ENCODE peak calls at places on chromosomes 16 and 17, in six cellular contexts. M is PC-3, L is neural progenitor cell, S is IMR-90, F is OCI-LY7, Q is endothelial cell of umbilical vein. X is an unnamed sample.

GRCh38 chr16:87344931-87345631 is 27.9 kb upstream of the C16orf95 start:
- DNase-seq in Q (no peak), F (no peak), S (no peak), M (no peak), L (no peak), X (no peak)

GRCh38 chr17:4586043-4586442 is 1.7 kb downstream of the SMTNL2 start:
- DNase-seq in S (no peak), L (no peak), Q (no peak), M (no peak), F (no peak), X (no peak)

GRCh38 chr16:1009358-1010150 is 28.0 kb downstream of the SOX8 start:
- DNase-seq in S (no peak), Q (no peak), F (no peak), L (no peak), M (no peak), X (no peak)

GRCh38 chr17:59311051-59311468 is 20.4 kb upstream of the YPEL2 start:
- DNase-seq in Q (peak), M (peak), L (peak), F (peak), S (peak), X (peak)

GRCh38 chr16:11405331-11406176 is 60.3 kb downstream of the RMI2 start:
- DNase-seq in F (peak), M (peak), Q (peak), L (peak), S (peak), X (peak)

GRCh38 chr17:78823282-78824046 is 17.1 kb downstream of the USP36 start:
- DNase-seq in Q (no peak), L (peak), S (no peak), M (no peak), F (no peak), X (no peak)

GRCh38 chr16:61871837-61872777 is 164.1 kb downstream of the CDH8 start:
- DNase-seq in M (no peak), L (peak), S (no peak), F (no peak), Q (no peak), X (no peak)

GRCh38 chr17:68198931-68199836 is 48.7 kb upstream of the AMZ2 start:
- DNase-seq in L (peak), F (no peak), S (no peak), Q (no peak), M (peak), X (no peak)

GRCh38 chr16:88539652-88540345 is 30.4 kb upstream of the ZC3H18 start:
- DNase-seq in F (no peak), L (no peak), Q (no peak), M (no peak), S (no peak), X (no peak)

GRCh38 chr17:40963838-40964237 is 2.9 kb downstream of the KRT39 start:
- DNase-seq in L (no peak), Q (peak), F (peak), S (no peak), M (peak), X (no peak)

GRCh38 chr16:50853329-50853728 is 111.4 kb downstream of the CYLD start:
- DNase-seq in Q (no peak), M (no peak), L (no peak), F (no peak), S (no peak), X (no peak)

GRCh38 chr16:76293980-76294690 is 16.9 kb downstream of the CNTNAP4 start:
- DNase-seq in L (no peak), F (no peak), M (no peak), Q (no peak), S (no peak), X (no peak)

GRCh38 chr17:4604111-4604644 is 19.8 kb downstream of the SMTNL2 start:
- DNase-seq in L (no peak), F (no peak), S (peak), Q (no peak), M (no peak), X (no peak)

GRCh38 chr17:30095507-30096244 is 20.9 kb upstream of the NSRP1 start:
- DNase-seq in S (peak), L (peak), F (peak), Q (peak), M (peak), X (peak)

GRCh38 chr17:63387941-63388340 is 58.2 kb downstream of the CYB561 start:
- DNase-seq in S (no peak), F (no peak), M (no peak), L (no peak), Q (peak), X (no peak)

GRCh38 chr16:53482123-53482522 is 20.9 kb downstream of the AKTIP start:
- DNase-seq in L (no peak), M (no peak), Q (peak), F (no peak), S (peak), X (no peak)

GRCh38 chr17:73390221-73390620 is 78.4 kb upstream of the CDC42EP4 start:
- DNase-seq in M (no peak), F (no peak), L (no peak), Q (no peak), S (no peak), X (no peak)

GRCh38 chr17:74565116-74565515 is 2.2 kb downstream of the CD300H start:
- DNase-seq in F (no peak), M (peak), L (no peak), S (no peak), Q (no peak), X (no peak)

GRCh38 chr16:28977703-28978641 is 3.4 kb downstream of the SPNS1 start:
- DNase-seq in F (peak), L (peak), S (no peak), Q (no peak), M (peak), X (no peak)

GRCh38 chr17:17411692-17412091 is 65.1 kb upstream of the MED9 start:
- DNase-seq in M (peak), F (no peak), Q (no peak), S (no peak), L (no peak), X (no peak)

GRCh38 chr17:9900019-9900594 is 5.0 kb downstream of the RCVRN start:
- DNase-seq in S (no peak), F (no peak), Q (no peak), L (no peak), M (no peak), X (no peak)

DNA sequence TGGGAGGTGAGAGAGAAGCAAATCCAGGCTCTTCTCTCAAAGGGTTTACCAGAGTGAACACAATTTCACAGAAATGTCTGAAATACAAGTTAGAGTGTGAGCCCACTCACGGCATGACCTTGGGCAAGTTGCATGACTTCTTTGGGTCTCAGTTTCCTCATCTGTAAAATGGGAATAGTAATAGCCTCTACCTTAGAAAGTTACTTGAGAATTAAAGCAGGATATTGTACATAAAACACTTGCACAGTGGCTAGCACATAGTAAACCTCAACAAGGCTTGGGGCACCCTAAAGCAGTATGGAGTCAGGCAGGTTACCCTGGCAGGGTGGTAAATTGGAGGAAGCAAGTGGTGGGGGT is 13.2 kb upstream of the RNF222 start:
- DNase-seq in M (no peak), L (no peak), Q (no peak), S (no peak), F (no peak), X (no peak)
- H2AFZ ChIP-seq in M (no peak), L (no peak), Q (no peak), S (no peak), F (no peak), X (no peak)

DNA sequence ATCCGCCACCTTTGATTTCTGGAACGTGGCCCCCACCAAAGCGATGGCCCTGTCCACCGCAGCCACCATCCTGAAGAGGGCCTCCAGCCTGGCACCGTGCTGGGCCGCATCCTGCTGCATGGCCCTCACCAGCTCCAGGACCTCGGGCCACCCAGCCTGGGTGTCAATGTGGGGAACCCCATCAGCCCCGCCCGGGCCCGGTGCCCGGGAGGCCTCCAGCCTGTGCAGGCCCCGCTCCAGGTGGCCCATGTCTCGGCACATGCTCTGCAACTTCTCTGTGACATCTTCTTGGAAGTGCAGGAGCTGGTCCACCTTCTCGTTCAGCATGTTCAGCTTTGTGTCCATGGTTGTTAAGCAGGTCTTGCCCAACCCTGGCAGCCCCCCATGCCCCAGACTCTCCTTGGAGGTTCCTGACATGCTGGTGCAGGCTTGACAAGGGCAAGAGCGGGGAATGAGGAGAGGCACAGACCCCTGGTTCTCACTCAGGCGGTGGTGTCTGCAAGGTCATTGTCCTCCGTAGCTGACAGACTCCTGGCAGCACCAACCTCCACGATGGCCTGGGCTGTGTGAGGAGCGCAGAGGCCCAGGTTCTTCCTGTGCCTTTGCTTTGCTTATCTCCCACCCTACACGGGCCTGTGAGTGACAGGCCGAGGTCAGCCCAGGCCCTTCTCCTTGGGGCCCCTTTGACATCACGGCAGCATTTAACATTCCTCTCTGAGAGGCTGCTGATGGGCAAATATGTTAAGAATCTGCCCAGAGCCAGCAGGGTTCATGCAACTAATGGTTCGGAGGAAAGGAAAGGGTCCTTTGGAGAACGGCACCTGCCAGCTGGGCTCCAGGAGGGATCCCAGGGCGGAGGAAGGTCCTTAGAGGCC is at the start of gene MYLK3:
- DNase-seq in S (no peak), L (peak), F (no peak), Q (no peak), M (no peak), X (no peak)
- H2AFZ ChIP-seq in S (peak), L (no peak), F (peak), Q (no peak), M (no peak), X (no peak)

GRCh38 chr16:86211800-86212199 is 298.5 kb upstream of the FOXF1 start:
- DNase-seq in M (no peak), Q (no peak), L (no peak), F (peak), S (no peak), X (peak)
- H2AFZ ChIP-seq in M (no peak), Q (no peak), L (no peak), F (peak), S (peak), X (no peak)

GRCh38 chr16:57384248-57385070 is 12.2 kb downstream of the CX3CL1 start:
- DNase-seq in M (no peak), Q (no peak), F (peak), L (no peak), S (no peak), X (no peak)

GRCh38 chr16:57381791-57382534 is 9.7 kb downstream of the CX3CL1 start:
- DNase-seq in S (no peak), Q (no peak), F (no peak), M (no peak), L (no peak), X (no peak)

GRCh38 chr16:57380671-57381462 is 8.6 kb downstream of the CX3CL1 start:
- DNase-seq in F (no peak), Q (peak), L (no peak), S (peak), M (peak), X (no peak)

GRCh38 chr16:57383276-57384247 is 11.3 kb downstream of the CX3CL1 start:
- DNase-seq in Q (no peak), L (no peak), F (no peak), M (peak), S (peak), X (no peak)

GRCh38 chr16:57382535-57383275 is 10.4 kb downstream of the CX3CL1 start:
- DNase-seq in L (no peak), Q (no peak), S (no peak), M (no peak), F (no peak), X (no peak)
- H2AFZ ChIP-seq in L (no peak), Q (no peak), S (no peak), M (no peak), F (no peak), X (no peak)

GRCh38 chr16:84552135-84552534 is 47.7 kb upstream of the MEAK7 start:
- DNase-seq in M (no peak), F (no peak), S (no peak), L (no peak), Q (no peak), X (no peak)
- H2AFZ ChIP-seq in M (no peak), F (no peak), S (no peak), L (no peak), Q (no peak), X (no peak)

GRCh38 chr17:50182783-50183438 is 17.1 kb downstream of the SGCA start:
- DNase-seq in F (no peak), M (no peak), S (peak), Q (no peak), L (no peak), X (no peak)

GRCh38 chr17:50184057-50184456 is 17.4 kb downstream of the COL1A1 start:
- DNase-seq in Q (no peak), L (peak), M (no peak), F (no peak), S (peak), X (no peak)

GRCh38 chr17:50184611-50185398 is 16.6 kb downstream of the COL1A1 start:
- DNase-seq in S (peak), M (no peak), Q (no peak), L (peak), F (no peak), X (no peak)

GRCh38 chr17:50181601-50182345 is 16.0 kb downstream of the SGCA start:
- DNase-seq in M (no peak), L (no peak), F (no peak), Q (no peak), S (peak), X (no peak)

GRCh38 chr17:50183439-50184001 is 17.7 kb downstream of the SGCA start:
- DNase-seq in L (no peak), F (peak), M (no peak), Q (no peak), S (peak), X (no peak)
- H2AFZ ChIP-seq in L (no peak), F (no peak), M (no peak), Q (no peak), S (peak), X (no peak)

GRCh38 chr17:1714980-1715802 is 5.0 kb upstream of the TLCD2 start:
- DNase-seq in S (peak), Q (peak), M (peak), L (peak), F (no peak), X (peak)

GRCh38 chr17:1715803-1716075 is 5.6 kb upstream of the TLCD2 start:
- DNase-seq in F (no peak), M (no peak), S (no peak), Q (no peak), L (no peak), X (no peak)

GRCh38 chr17:1716076-1716911 is 6.1 kb upstream of the TLCD2 start:
- DNase-seq in F (peak), M (peak), L (peak), S (peak), Q (peak), X (peak)

GRCh38 chr17:1718362-1719165 is 5.9 kb upstream of the WDR81 start:
- DNase-seq in M (no peak), F (no peak), Q (no peak), L (no peak), S (no peak), X (no peak)

DNA sequence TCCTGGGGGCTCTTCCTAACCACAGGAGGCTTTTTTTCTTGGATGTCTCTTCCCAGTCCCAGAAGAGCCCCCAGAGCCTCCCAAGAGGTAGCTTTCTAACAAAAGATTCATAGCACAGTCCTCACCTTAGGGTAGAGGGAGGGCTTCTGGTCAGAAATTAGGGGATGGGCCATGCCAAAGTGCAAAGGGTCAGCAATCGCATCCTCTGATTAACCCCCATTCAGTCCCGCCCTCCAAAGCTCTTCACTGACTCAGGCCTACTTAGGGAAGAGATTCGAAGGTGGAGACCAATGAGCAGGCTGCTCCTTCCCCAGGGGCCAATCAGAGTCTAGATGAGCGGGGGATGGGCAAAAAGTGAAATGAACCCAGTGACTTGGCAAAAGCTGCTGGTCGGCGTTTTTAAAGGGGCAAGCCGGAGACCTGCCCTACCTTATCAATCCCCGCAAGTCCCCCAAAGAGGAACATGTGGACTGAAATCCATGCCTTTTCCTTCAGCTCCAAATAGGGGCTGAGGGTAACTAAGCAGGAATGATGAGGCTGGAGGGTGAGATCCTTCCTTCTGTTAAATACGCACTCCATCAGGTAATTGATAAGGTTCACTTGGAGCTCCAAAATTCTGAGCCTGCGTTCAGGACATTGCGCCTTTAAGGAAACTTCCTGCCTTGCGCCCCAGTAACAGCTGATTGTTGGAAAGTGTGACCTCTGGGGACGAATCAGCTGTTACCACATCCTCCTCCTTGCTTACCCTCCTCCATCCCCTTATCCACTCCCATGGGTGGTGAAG is 6.9 kb upstream of the TLCD2 start:
- DNase-seq in M (peak), F (peak), Q (peak), L (peak), S (peak), X (peak)
- H2AFZ ChIP-seq in M (peak), F (peak), Q (peak), L (peak), S (peak), X (no peak)

GRCh38 chr16:4803479-4804243 is 1.2 kb upstream of the ROGDI start:
- DNase-seq in F (no peak), M (no peak), S (no peak), Q (no peak), L (no peak), X (no peak)
- H2AFZ ChIP-seq in F (peak), M (peak), S (peak), Q (no peak), L (no peak), X (no peak)

GRCh38 chr17:70134042-70134441 is 35.3 kb upstream of the KCNJ2 start:
- DNase-seq in L (no peak), F (no peak), M (no peak), S (no peak), Q (no peak), X (no peak)

GRCh38 chr17:70127221-70127873 is 42.0 kb upstream of the KCNJ2 start:
- DNase-seq in M (peak), Q (no peak), F (no peak), L (no peak), S (no peak), X (no peak)

GRCh38 chr17:70128727-70129238 is 40.5 kb upstream of the KCNJ2 start:
- DNase-seq in L (no peak), S (no peak), M (no peak), F (no peak), Q (no peak), X (no peak)

GRCh38 chr17:70132505-70132904 is 36.8 kb upstream of the KCNJ2 start:
- DNase-seq in Q (no peak), L (no peak), S (no peak), M (no peak), F (no peak), X (no peak)

DNA sequence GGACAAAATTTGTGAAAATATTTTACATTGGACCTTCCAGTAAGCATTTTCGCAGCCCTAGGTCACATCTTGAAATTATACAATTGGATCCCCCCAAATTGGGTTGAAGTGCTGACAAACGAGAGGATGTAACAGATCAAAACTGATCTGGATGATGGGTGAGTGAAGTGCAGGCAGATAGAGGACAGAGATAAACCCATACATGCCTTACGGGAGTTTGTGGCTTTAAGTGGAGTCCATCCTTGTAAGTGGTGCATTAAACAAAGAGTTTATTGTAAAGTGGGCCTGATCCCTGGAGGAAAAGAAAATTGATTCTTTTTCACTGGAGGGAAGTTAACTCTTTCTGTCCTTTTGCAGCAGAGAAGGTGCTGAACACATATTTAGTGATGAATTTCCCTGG is 39.1 kb upstream of the KCNJ2 start:
- DNase-seq in S (no peak), L (no peak), F (no peak), M (no peak), Q (no peak), X (no peak)
- H2AFZ ChIP-seq in S (no peak), L (peak), F (no peak), M (no peak), Q (no peak), X (no peak)

DNA sequence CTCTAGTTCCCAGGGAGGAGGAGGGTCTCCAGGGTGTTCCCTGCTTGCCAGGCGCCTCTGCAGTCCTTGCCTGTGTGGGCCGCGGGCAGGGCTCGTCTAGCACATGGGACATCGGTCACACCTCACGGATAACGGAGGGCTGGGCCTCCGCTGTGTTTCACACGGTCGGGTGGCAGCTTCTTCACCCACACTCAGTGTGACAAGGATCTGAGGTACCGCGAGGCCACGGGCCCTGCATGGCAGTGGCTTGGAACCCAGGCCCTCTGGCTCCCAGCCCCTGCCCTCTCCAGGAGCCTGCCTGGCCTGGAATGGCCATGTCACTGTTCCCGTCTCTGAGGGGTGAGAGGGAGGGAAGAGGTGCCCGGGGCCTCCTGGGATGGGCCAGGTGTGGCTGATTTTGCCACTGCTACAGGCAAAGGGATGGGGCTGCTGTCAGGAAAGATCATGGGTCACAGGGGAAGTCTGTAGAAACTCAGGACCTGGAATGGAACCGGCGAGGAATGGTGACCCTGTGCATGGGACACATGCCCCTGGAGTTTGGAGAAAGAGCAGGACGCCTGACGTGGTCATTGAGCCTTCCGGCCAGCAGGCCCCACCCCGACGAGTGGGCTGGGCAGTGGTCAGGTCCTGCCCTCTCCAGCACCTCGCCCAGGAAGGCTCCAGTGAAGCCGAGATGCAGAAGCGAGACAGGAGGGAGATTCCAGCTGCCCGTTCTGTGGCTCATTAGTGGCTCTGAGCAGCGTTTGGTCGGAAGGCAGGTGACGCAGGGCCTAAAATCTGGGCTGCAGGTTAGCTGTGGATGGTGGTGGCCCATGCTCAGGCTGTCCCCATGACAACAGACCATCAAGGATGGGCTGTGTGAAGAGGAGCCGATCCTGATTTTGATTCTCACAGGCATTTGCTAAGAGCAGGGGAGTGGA is 76.5 kb upstream of the GSE1 start:
- DNase-seq in M (no peak), L (no peak), S (no peak), Q (no peak), F (no peak), X (no peak)
- H2AFZ ChIP-seq in M (no peak), L (no peak), S (peak), Q (no peak), F (no peak), X (no peak)

X was measured in HCT116.